ENCODE peak calls at places on chromosomes 3 and 15, in seven cellular contexts. One of them, this sample, is unnamed.

GRCh38 chr3:13189639-13190375 is 116.6 kb upstream of the IQSEC1 start:
- DNase-seq in left lung: no peak
- DNase-seq in upper lobe of right lung: no peak
- DNase-seq in cardiac fibroblast: peak
- DNase-seq in body of pancreas: peak
- DNase-seq in AG10803: peak
- DNase-seq in fibroblast of lung: no peak
- DNase-seq in this sample: no peak

GRCh38 chr3:69328903-69329302 is 57.0 kb downstream of the FRMD4B start:
- DNase-seq in left lung: no peak
- DNase-seq in upper lobe of right lung: no peak
- DNase-seq in cardiac fibroblast: no peak
- DNase-seq in body of pancreas: no peak
- DNase-seq in AG10803: no peak
- DNase-seq in fibroblast of lung: no peak
- DNase-seq in this sample: no peak

GRCh38 chr3:18211116-18211515 is 214.0 kb downstream of the SATB1 start:
- DNase-seq in left lung: no peak
- DNase-seq in upper lobe of right lung: no peak
- DNase-seq in cardiac fibroblast: no peak
- DNase-seq in body of pancreas: no peak
- DNase-seq in AG10803: no peak
- DNase-seq in fibroblast of lung: no peak
- DNase-seq in this sample: no peak

GRCh38 chr3:71374582-71374981 is 208.9 kb downstream of the FOXP1 start:
- DNase-seq in left lung: no peak
- DNase-seq in upper lobe of right lung: no peak
- DNase-seq in cardiac fibroblast: no peak
- DNase-seq in body of pancreas: no peak
- DNase-seq in AG10803: no peak
- DNase-seq in fibroblast of lung: no peak
- DNase-seq in this sample: no peak

GRCh38 chr3:56547486-56547885 is 9.5 kb upstream of the CCDC66 start:
- DNase-seq in left lung: no peak
- DNase-seq in upper lobe of right lung: no peak
- DNase-seq in cardiac fibroblast: peak
- DNase-seq in body of pancreas: no peak
- DNase-seq in AG10803: no peak
- DNase-seq in fibroblast of lung: peak
- DNase-seq in this sample: no peak

GRCh38 chr15:33844597-33844996 is 123.7 kb upstream of the CHRM5 start:
- DNase-seq in left lung: no peak
- DNase-seq in upper lobe of right lung: no peak
- DNase-seq in cardiac fibroblast: no peak
- DNase-seq in body of pancreas: no peak
- DNase-seq in AG10803: no peak
- DNase-seq in fibroblast of lung: no peak
- DNase-seq in this sample: no peak

GRCh38 chr15:72197460-72198409 is at the start of gene GRAMD2A:
- DNase-seq in left lung: peak
- DNase-seq in upper lobe of right lung: peak
- DNase-seq in cardiac fibroblast: peak
- DNase-seq in body of pancreas: no peak
- DNase-seq in AG10803: peak
- DNase-seq in fibroblast of lung: peak
- DNase-seq in this sample: no peak

GRCh38 chr15:37806808-37807207 is 127.6 kb upstream of the TMCO5A start:
- DNase-seq in left lung: no peak
- DNase-seq in upper lobe of right lung: no peak
- DNase-seq in cardiac fibroblast: no peak
- DNase-seq in body of pancreas: no peak
- DNase-seq in AG10803: no peak
- DNase-seq in fibroblast of lung: no peak
- DNase-seq in this sample: no peak

GRCh38 chr3:98589331-98589870 is 4.0 kb downstream of the CPOX start:
- DNase-seq in left lung: no peak
- DNase-seq in upper lobe of right lung: no peak
- DNase-seq in cardiac fibroblast: peak
- DNase-seq in body of pancreas: no peak
- DNase-seq in AG10803: no peak
- DNase-seq in fibroblast of lung: no peak
- DNase-seq in this sample: no peak

GRCh38 chr3:171585029-171585428 is 124.8 kb upstream of the TNIK start:
- DNase-seq in left lung: no peak
- DNase-seq in upper lobe of right lung: no peak
- DNase-seq in cardiac fibroblast: no peak
- DNase-seq in body of pancreas: no peak
- DNase-seq in AG10803: no peak
- DNase-seq in fibroblast of lung: no peak
- DNase-seq in this sample: no peak

GRCh38 chr15:56985871-56986270 is 67.4 kb downstream of the TCF12 start:
- DNase-seq in left lung: no peak
- DNase-seq in upper lobe of right lung: no peak
- DNase-seq in cardiac fibroblast: no peak
- DNase-seq in body of pancreas: no peak
- DNase-seq in AG10803: no peak
- DNase-seq in fibroblast of lung: no peak
- DNase-seq in this sample: no peak

GRCh38 chr3:61562810-61563613 is 1.6 kb downstream of the PTPRG start:
- DNase-seq in left lung: no peak
- DNase-seq in upper lobe of right lung: peak
- DNase-seq in cardiac fibroblast: peak
- DNase-seq in body of pancreas: no peak
- DNase-seq in AG10803: peak
- DNase-seq in fibroblast of lung: peak
- DNase-seq in this sample: no peak

GRCh38 chr3:169662215-169663070 is 1.1 kb downstream of the MECOM start:
- DNase-seq in left lung: peak
- DNase-seq in upper lobe of right lung: peak
- DNase-seq in cardiac fibroblast: peak
- DNase-seq in body of pancreas: peak
- DNase-seq in AG10803: peak
- DNase-seq in fibroblast of lung: peak
- DNase-seq in this sample: no peak

GRCh38 chr3:6928064-6928463 is 67.1 kb downstream of the GRM7 start:
- DNase-seq in left lung: no peak
- DNase-seq in upper lobe of right lung: no peak
- DNase-seq in cardiac fibroblast: no peak
- DNase-seq in body of pancreas: peak
- DNase-seq in AG10803: no peak
- DNase-seq in fibroblast of lung: no peak
- DNase-seq in this sample: no peak

GRCh38 chr3:34212175-34212574 is 413.7 kb downstream of the PDCD6IP start:
- DNase-seq in left lung: no peak
- DNase-seq in upper lobe of right lung: no peak
- DNase-seq in cardiac fibroblast: peak
- DNase-seq in body of pancreas: no peak
- DNase-seq in AG10803: peak
- DNase-seq in fibroblast of lung: no peak
- DNase-seq in this sample: no peak

GRCh38 chr15:68775671-68776476 is 44.8 kb downstream of the ANP32A start:
- DNase-seq in left lung: no peak
- DNase-seq in upper lobe of right lung: no peak
- DNase-seq in cardiac fibroblast: peak
- DNase-seq in body of pancreas: peak
- DNase-seq in AG10803: peak
- DNase-seq in fibroblast of lung: peak
- DNase-seq in this sample: no peak

GRCh38 chr3:2771193-2771592 is 339.0 kb downstream of the IL5RA start:
- DNase-seq in left lung: no peak
- DNase-seq in upper lobe of right lung: no peak
- DNase-seq in cardiac fibroblast: no peak
- DNase-seq in body of pancreas: no peak
- DNase-seq in AG10803: no peak
- DNase-seq in fibroblast of lung: no peak
- DNase-seq in this sample: no peak

GRCh38 chr3:78941587-78941986 is 826.2 kb downstream of the ROBO1 start:
- DNase-seq in left lung: no peak
- DNase-seq in upper lobe of right lung: no peak
- DNase-seq in cardiac fibroblast: peak
- DNase-seq in body of pancreas: no peak
- DNase-seq in AG10803: peak
- DNase-seq in fibroblast of lung: peak
- DNase-seq in this sample: no peak

GRCh38 chr3:66367979-66368378 is 132.8 kb downstream of the LRIG1 start:
- DNase-seq in left lung: no peak
- DNase-seq in upper lobe of right lung: no peak
- DNase-seq in cardiac fibroblast: no peak
- DNase-seq in body of pancreas: no peak
- DNase-seq in AG10803: no peak
- DNase-seq in fibroblast of lung: no peak
- DNase-seq in this sample: no peak

GRCh38 chr3:66370179-66370578 is 130.6 kb downstream of the LRIG1 start:
- DNase-seq in left lung: no peak
- DNase-seq in upper lobe of right lung: no peak
- DNase-seq in cardiac fibroblast: no peak
- DNase-seq in body of pancreas: peak
- DNase-seq in AG10803: no peak
- DNase-seq in fibroblast of lung: no peak
- DNase-seq in this sample: no peak

GRCh38 chr3:66371432-66371831 is 129.4 kb downstream of the LRIG1 start:
- DNase-seq in left lung: no peak
- DNase-seq in upper lobe of right lung: no peak
- DNase-seq in cardiac fibroblast: no peak
- DNase-seq in body of pancreas: no peak
- DNase-seq in AG10803: no peak
- DNase-seq in fibroblast of lung: no peak
- DNase-seq in this sample: no peak

GRCh38 chr3:66376568-66376967 is 124.3 kb downstream of the LRIG1 start:
- DNase-seq in left lung: no peak
- DNase-seq in upper lobe of right lung: no peak
- DNase-seq in cardiac fibroblast: peak
- DNase-seq in body of pancreas: peak
- DNase-seq in AG10803: peak
- DNase-seq in fibroblast of lung: peak
- DNase-seq in this sample: no peak

DNA sequence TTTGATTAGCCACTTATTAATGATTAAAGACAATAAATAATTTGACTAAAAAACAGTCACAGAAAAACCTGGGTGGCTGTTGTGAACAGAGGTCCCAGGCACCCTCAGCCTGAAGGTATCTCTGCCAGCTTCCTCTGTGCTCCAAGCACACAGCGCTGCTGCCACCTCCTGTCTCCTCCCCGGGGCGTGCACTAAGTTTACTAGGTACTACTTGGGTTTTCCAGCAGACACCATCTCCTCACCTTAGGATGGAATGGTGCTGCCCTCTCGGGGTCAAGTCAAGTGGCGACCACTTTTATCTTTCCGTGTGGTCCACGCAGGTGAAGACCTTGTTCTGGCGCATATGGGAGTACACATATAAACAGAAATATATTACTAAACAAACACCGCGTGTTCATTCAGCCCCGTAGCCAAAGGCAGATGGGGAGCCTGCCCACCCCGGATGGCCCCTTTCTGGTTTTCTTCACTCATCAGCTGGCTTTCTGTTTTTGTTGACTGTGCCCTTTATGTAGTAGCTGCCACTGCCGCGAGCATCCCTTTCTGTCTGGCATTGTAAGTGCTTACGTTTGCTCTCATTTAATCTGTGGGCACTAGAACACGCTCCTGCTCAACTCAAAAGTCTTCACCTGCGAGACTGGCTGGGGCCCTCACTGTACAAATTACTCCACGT is 128.0 kb downstream of the LRIG1 start:
- DNase-seq in left lung: no peak
- DNase-seq in upper lobe of right lung: no peak
- DNase-seq in cardiac fibroblast: peak
- DNase-seq in body of pancreas: peak
- DNase-seq in AG10803: no peak
- DNase-seq in fibroblast of lung: no peak
- DNase-seq in this sample: no peak
- TF ChIP-seq CTCF in left lung: no peak
- TF ChIP-seq CTCF in upper lobe of right lung: peak
- TF ChIP-seq CTCF in cardiac fibroblast: peak
- TF ChIP-seq CTCF in body of pancreas: no peak
- TF ChIP-seq CTCF in AG10803: peak
- TF ChIP-seq CTCF in fibroblast of lung: no peak
- TF ChIP-seq CTCF in this sample: no peak

GRCh38 chr15:44595656-44596510 is 58.9 kb downstream of the EIF3J start:
- DNase-seq in left lung: no peak
- DNase-seq in upper lobe of right lung: no peak
- DNase-seq in cardiac fibroblast: no peak
- DNase-seq in body of pancreas: no peak
- DNase-seq in AG10803: no peak
- DNase-seq in fibroblast of lung: no peak
- DNase-seq in this sample: no peak

GRCh38 chr15:44596511-44597010 is 59.6 kb downstream of the EIF3J start:
- DNase-seq in left lung: no peak
- DNase-seq in upper lobe of right lung: no peak
- DNase-seq in cardiac fibroblast: no peak
- DNase-seq in body of pancreas: no peak
- DNase-seq in AG10803: no peak
- DNase-seq in fibroblast of lung: no peak
- DNase-seq in this sample: no peak

GRCh38 chr15:44598066-44598465 is 61.1 kb downstream of the EIF3J start:
- DNase-seq in left lung: no peak
- DNase-seq in upper lobe of right lung: no peak
- DNase-seq in cardiac fibroblast: no peak
- DNase-seq in body of pancreas: no peak
- DNase-seq in AG10803: no peak
- DNase-seq in fibroblast of lung: no peak
- DNase-seq in this sample: no peak

GRCh38 chr15:44595246-44595645 is 58.3 kb downstream of the EIF3J start:
- DNase-seq in left lung: no peak
- DNase-seq in upper lobe of right lung: no peak
- DNase-seq in cardiac fibroblast: no peak
- DNase-seq in body of pancreas: no peak
- DNase-seq in AG10803: no peak
- DNase-seq in fibroblast of lung: no peak
- DNase-seq in this sample: no peak

GRCh38 chr15:44598892-44599291 is 61.9 kb downstream of the EIF3J start:
- DNase-seq in left lung: no peak
- DNase-seq in upper lobe of right lung: no peak
- DNase-seq in cardiac fibroblast: peak
- DNase-seq in body of pancreas: no peak
- DNase-seq in AG10803: no peak
- DNase-seq in fibroblast of lung: peak
- DNase-seq in this sample: no peak
- TF ChIP-seq CTCF in left lung: no peak
- TF ChIP-seq CTCF in upper lobe of right lung: no peak
- TF ChIP-seq CTCF in cardiac fibroblast: no peak
- TF ChIP-seq CTCF in body of pancreas: no peak
- TF ChIP-seq CTCF in AG10803: no peak
- TF ChIP-seq CTCF in fibroblast of lung: no peak
- TF ChIP-seq CTCF in this sample: no peak

DNA sequence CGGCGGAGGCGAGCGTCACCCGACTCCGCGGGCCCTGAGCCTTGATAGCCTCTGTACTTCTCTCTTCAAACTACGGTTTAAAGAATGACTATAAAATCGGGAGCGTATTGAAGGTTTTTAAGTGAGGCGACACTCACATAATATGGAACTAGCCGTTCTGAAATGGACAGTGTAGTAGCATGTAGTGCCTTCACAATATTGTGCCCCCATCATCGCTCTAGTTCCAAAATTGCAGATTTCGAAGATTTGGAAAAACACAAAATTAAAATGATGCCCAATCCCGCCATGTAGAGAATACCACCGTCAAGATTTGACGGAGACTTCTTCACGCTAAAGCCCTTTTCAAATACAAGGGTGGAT is 330 bp upstream of the TAMM41 start:
- DNase-seq in left lung: no peak
- DNase-seq in upper lobe of right lung: no peak
- DNase-seq in cardiac fibroblast: no peak
- DNase-seq in body of pancreas: no peak
- DNase-seq in AG10803: no peak
- DNase-seq in fibroblast of lung: no peak
- DNase-seq in this sample: no peak
- TF ChIP-seq CTCF in left lung: no peak
- TF ChIP-seq CTCF in upper lobe of right lung: no peak
- TF ChIP-seq CTCF in cardiac fibroblast: no peak
- TF ChIP-seq CTCF in body of pancreas: no peak
- TF ChIP-seq CTCF in AG10803: no peak
- TF ChIP-seq CTCF in fibroblast of lung: no peak
- TF ChIP-seq CTCF in this sample: no peak

GRCh38 chr15:98174286-98174685 is 213.8 kb downstream of the ARRDC4 start:
- DNase-seq in left lung: no peak
- DNase-seq in upper lobe of right lung: no peak
- DNase-seq in cardiac fibroblast: no peak
- DNase-seq in body of pancreas: peak
- DNase-seq in AG10803: peak
- DNase-seq in fibroblast of lung: no peak
- DNase-seq in this sample: no peak
- TF ChIP-seq CTCF in left lung: no peak
- TF ChIP-seq CTCF in upper lobe of right lung: no peak
- TF ChIP-seq CTCF in cardiac fibroblast: no peak
- TF ChIP-seq CTCF in body of pancreas: no peak
- TF ChIP-seq CTCF in AG10803: no peak
- TF ChIP-seq CTCF in fibroblast of lung: no peak
- TF ChIP-seq CTCF in this sample: no peak